ENCODE peak calls at places on chromosomes 4 and X, in seven cellular contexts. W is OCI-LY7; Z is lower leg skin; C is foreskin fibroblast; M is neural progenitor cell; N is SJSA1; Y is CD4-positive, CD25-positive, alpha-beta regulatory T cell. V is an unnamed sample.
A peak's percentile ranks its signal among the peaks of the same experiment; 100 is the strongest.

GRCh38 chr4:148795156-148795864 is 353.1 kb upstream of the NR3C2 start:
- DNase-seq in N (no peak), Z (no peak), Y (no peak), M (peak; percentile 26), W (no peak), C (no peak), V (no peak)

GRCh38 chrX:26651755-26652154 is 435.8 kb downstream of the MAGEB5 start:
- DNase-seq in C (no peak), M (no peak), Z (no peak), Y (peak; percentile 35), W (peak; percentile 9), N (no peak), V (no peak)

GRCh38 chr4:126168484-126168883 is 853.7 kb downstream of the FAT4 start:
- DNase-seq in C (peak; percentile 7), M (no peak), Y (no peak), Z (no peak), N (no peak), W (no peak), V (no peak)

GRCh38 chr4:24001945-24002640 is 112.2 kb upstream of the PPARGC1A start:
- DNase-seq in W (no peak), N (no peak), C (peak; percentile 13), Z (no peak), M (no peak), Y (no peak), V (no peak)

GRCh38 chr4:89754531-89754930 is 82.4 kb downstream of the SNCA start:
- DNase-seq in C (peak; percentile 41), N (no peak), Z (no peak), Y (no peak), W (no peak), M (no peak), V (no peak)

GRCh38 chrX:106437407-106437806 is 174.4 kb upstream of the RADX start:
- DNase-seq in M (peak; percentile 4), W (no peak), Y (no peak), N (no peak), Z (no peak), C (no peak), V (no peak)

GRCh38 chr4:158599150-158599549 is 72.5 kb downstream of the C4orf46 start:
- DNase-seq in N (no peak), W (no peak), Y (no peak), M (no peak), Z (no peak), C (peak; percentile 73), V (no peak)

GRCh38 chr4:108601517-108601916 is 18.9 kb upstream of the RPL34 start:
- DNase-seq in Z (no peak), W (no peak), Y (peak; percentile 28), C (no peak), M (no peak), N (no peak), V (peak; percentile 90)

GRCh38 chr4:147916351-147916750 is 184.5 kb downstream of the ARHGAP10 start:
- DNase-seq in Y (no peak), W (no peak), M (no peak), Z (no peak), C (peak; percentile 68), N (no peak), V (no peak)

GRCh38 chrX:25873196-25873595 is 264.9 kb upstream of the MAGEB18 start:
- DNase-seq in M (no peak), Z (no peak), Y (no peak), N (no peak), C (peak; percentile 10), W (no peak), V (no peak)

GRCh38 chrX:29662759-29663503 is 552.4 kb upstream of the MAGEB2 start:
- DNase-seq in M (no peak), Y (no peak), W (no peak), C (peak; percentile 86), Z (no peak), N (peak; percentile 76), V (no peak)

GRCh38 chrX:68599256-68600152 is 48.0 kb upstream of the STARD8 start:
- DNase-seq in M (no peak), C (peak; percentile 24), N (no peak), Y (peak; percentile 8), Z (no peak), W (peak; percentile 2), V (peak; percentile 0)

GRCh38 chrX:619812-620493 is 10.6 kb upstream of the SHOX start:
- DNase-seq in Z (peak; percentile 79), W (no peak), M (peak; percentile 56), Y (no peak), C (peak; percentile 50), N (peak; percentile 32), V (no peak)

GRCh38 chrX:110216027-110216426 is 101.9 kb downstream of the AMMECR1 start:
- DNase-seq in N (no peak), Y (no peak), C (no peak), W (no peak), M (no peak), Z (no peak), V (no peak)

GRCh38 chrX:154486052-154486395 is 391 bp downstream of the UBL4A start:
- DNase-seq in N (no peak), C (peak; percentile 49), M (no peak), Z (no peak), Y (peak; percentile 54), W (peak; percentile 47), V (no peak)

GRCh38 chr4:78529569-78530209 is 21.9 kb upstream of the ANXA3 start:
- DNase-seq in W (no peak), M (no peak), Z (no peak), Y (no peak), N (no peak), C (peak; percentile 72), V (no peak)

GRCh38 chr4:184953421-184953820 is 64.9 kb upstream of the HELT start:
- DNase-seq in C (no peak), Z (peak; percentile 48), M (no peak), W (no peak), Y (no peak), N (peak; percentile 1), V (no peak)

GRCh38 chrX:27680726-27681125 is 90.6 kb downstream of the DCAF8L2 start:
- DNase-seq in N (no peak), W (no peak), Y (no peak), Z (no peak), M (no peak), C (peak; percentile 1), V (no peak)

GRCh38 chr4:142040043-142040442 is 403.7 kb downstream of the IL15 start:
- DNase-seq in M (peak; percentile 18), N (no peak), Z (no peak), C (no peak), W (no peak), Y (no peak), V (no peak)

GRCh38 chr4:142035556-142035955 is 399.2 kb downstream of the IL15 start:
- DNase-seq in Y (no peak), Z (no peak), C (no peak), W (no peak), N (no peak), M (no peak), V (no peak)

GRCh38 chr4:142041788-142042187 is 405.4 kb downstream of the IL15 start:
- DNase-seq in M (no peak), Z (no peak), W (no peak), N (no peak), Y (no peak), C (no peak), V (no peak)

GRCh38 chr4:142036795-142037583 is 400.6 kb downstream of the IL15 start:
- DNase-seq in Y (no peak), W (no peak), M (no peak), C (peak; percentile 33), Z (no peak), N (no peak), V (no peak)
- H3K4me3 ChIP-seq in Y (no peak overlapping the region), W (no peak overlapping the region), M (no peak overlapping the region), C (no peak overlapping the region), Z (no peak overlapping the region), N (no peak overlapping the region), V (no peak overlapping the region)

GRCh38 chr4:139903845-139904244 is 238.2 kb downstream of the MGST2 start:
- DNase-seq in M (no peak), C (peak; percentile 47), Y (no peak), Z (no peak), N (no peak), W (no peak), V (no peak)

GRCh38 chr4:139900964-139901376 is 235.4 kb downstream of the MGST2 start:
- DNase-seq in C (peak; percentile 55), M (no peak), Z (no peak), N (no peak), W (no peak), Y (peak; percentile 79), V (no peak)

GRCh38 chr4:139899346-139899745 is 233.7 kb downstream of the MGST2 start:
- DNase-seq in C (no peak), Z (no peak), N (no peak), Y (no peak), M (no peak), W (no peak), V (no peak)

GRCh38 chr4:139902328-139903217 is 237.0 kb downstream of the MGST2 start:
- DNase-seq in C (peak; percentile 66), Y (no peak), Z (no peak), N (no peak), W (no peak), M (no peak), V (no peak)

GRCh38 chr4:139901516-139902327 is 236.1 kb downstream of the MGST2 start:
- DNase-seq in Z (no peak), N (no peak), W (no peak), Y (no peak), M (no peak), C (peak; percentile 70), V (no peak)
- H3K4me3 ChIP-seq in Z (no peak overlapping the region), N (peak overlapping the region; percentile 24), W (no peak overlapping the region), Y (no peak overlapping the region), M (no peak overlapping the region), C (peak overlapping the region; percentile 63), V (no peak overlapping the region)

GRCh38 chrX:55210931-55211677 is 9.0 kb upstream of the PAGE5 start:
- DNase-seq in Z (no peak), N (no peak), W (no peak), Y (no peak), M (no peak), C (no peak), V (no peak)
- H3K4me3 ChIP-seq in Z (no peak overlapping the region), N (no peak overlapping the region), W (no peak overlapping the region), Y (no peak overlapping the region), M (no peak overlapping the region), C (no peak overlapping the region), V (no peak overlapping the region)

GRCh38 chrX:119643696-119644095 is 37.5 kb upstream of the NKRF start:
- DNase-seq in Z (no peak), W (no peak), C (no peak), N (no peak), M (no peak), Y (no peak), V (no peak)

GRCh38 chrX:119648421-119648775 is 42.2 kb upstream of the NKRF start:
- DNase-seq in W (no peak), C (no peak), Z (no peak), N (no peak), Y (no peak), M (no peak), V (no peak)

GRCh38 chrX:119647089-119647488 is 40.9 kb upstream of the NKRF start:
- DNase-seq in Y (no peak), Z (no peak), W (no peak), N (no peak), M (no peak), C (no peak), V (no peak)

GRCh38 chrX:119647552-119648420 is 41.6 kb upstream of the NKRF start:
- DNase-seq in W (no peak), Y (peak; percentile 78), M (no peak), N (no peak), C (no peak), Z (no peak), V (no peak)

DNA sequence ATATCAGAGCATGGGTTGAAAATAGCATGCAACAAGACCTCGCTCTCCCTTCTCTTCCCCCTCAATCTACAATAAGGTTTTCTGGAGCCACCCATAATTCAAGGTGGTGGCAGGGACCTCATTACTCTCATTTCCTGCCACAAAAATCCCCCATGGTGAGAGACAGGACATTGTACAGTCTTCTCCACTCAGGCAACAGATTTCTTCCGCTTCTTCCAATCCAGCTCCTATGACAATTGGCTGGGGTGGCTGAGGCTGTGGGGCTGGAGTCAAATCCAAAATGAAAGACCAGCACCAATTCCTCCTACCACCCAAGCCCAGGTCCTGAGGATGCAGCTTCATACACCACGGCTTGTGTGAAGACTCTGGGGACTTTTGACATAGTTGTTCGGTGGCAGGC is 40.3 kb upstream of the NKRF start:
- DNase-seq in Z (no peak), N (no peak), Y (peak; percentile 30), W (no peak), M (no peak), C (no peak), V (no peak)
- H3K4me3 ChIP-seq in Z (no peak overlapping the region), N (no peak overlapping the region), Y (no peak overlapping the region), W (no peak overlapping the region), M (no peak overlapping the region), C (no peak overlapping the region), V (no peak overlapping the region)

V was measured in Jurkat, Clone E6-1.